ENCODE peak calls at places on chromosomes 4 and X, in seven cellular contexts. One of them, this sample, is unnamed. For H3K4me1, the result is how much of the 10 kb centered on the place peaks cover.

GRCh38 chrX:45172890-45173289 is 27.8 kb downstream of the DIPK2B start:
- DNase-seq in right lobe of liver: no peak
- DNase-seq in SK-N-SH: no peak
- DNase-seq in mammary epithelial cell: peak
- DNase-seq in ovary: no peak
- DNase-seq in keratinocyte: peak
- DNase-seq in A549: peak
- DNase-seq in this sample: no peak

GRCh38 chr4:71607780-71608673 is 175.9 kb downstream of the GC start:
- DNase-seq in right lobe of liver: no peak
- DNase-seq in SK-N-SH: no peak
- DNase-seq in mammary epithelial cell: peak
- DNase-seq in ovary: no peak
- DNase-seq in keratinocyte: no peak
- DNase-seq in A549: peak
- DNase-seq in this sample: no peak

GRCh38 chr4:57911203-57911602 is 801.0 kb upstream of the IGFBP7 start:
- DNase-seq in right lobe of liver: no peak
- DNase-seq in SK-N-SH: no peak
- DNase-seq in mammary epithelial cell: no peak
- DNase-seq in ovary: no peak
- DNase-seq in keratinocyte: no peak
- DNase-seq in A549: no peak
- DNase-seq in this sample: no peak

GRCh38 chr4:121676388-121677075 is 20.2 kb downstream of the ANXA5 start:
- DNase-seq in right lobe of liver: no peak
- DNase-seq in SK-N-SH: no peak
- DNase-seq in mammary epithelial cell: no peak
- DNase-seq in ovary: no peak
- DNase-seq in keratinocyte: no peak
- DNase-seq in A549: no peak
- DNase-seq in this sample: no peak

GRCh38 chrX:51860679-51861078 is 32.7 kb upstream of the MAGED1 start:
- DNase-seq in right lobe of liver: no peak
- DNase-seq in SK-N-SH: peak
- DNase-seq in mammary epithelial cell: peak
- DNase-seq in ovary: peak
- DNase-seq in keratinocyte: no peak
- DNase-seq in A549: peak
- DNase-seq in this sample: no peak

GRCh38 chr4:183517781-183518180 is 12.9 kb downstream of the ING2 start:
- DNase-seq in right lobe of liver: no peak
- DNase-seq in SK-N-SH: no peak
- DNase-seq in mammary epithelial cell: no peak
- DNase-seq in ovary: no peak
- DNase-seq in keratinocyte: no peak
- DNase-seq in A549: no peak
- DNase-seq in this sample: no peak

GRCh38 chrX:154486052-154486395 is 391 bp downstream of the UBL4A start:
- DNase-seq in right lobe of liver: no peak
- DNase-seq in SK-N-SH: peak
- DNase-seq in mammary epithelial cell: peak
- DNase-seq in ovary: peak
- DNase-seq in keratinocyte: no peak
- DNase-seq in A549: no peak
- DNase-seq in this sample: no peak

GRCh38 chr4:170497105-170497504 is 407.3 kb upstream of the AADAT start:
- DNase-seq in right lobe of liver: no peak
- DNase-seq in SK-N-SH: peak
- DNase-seq in mammary epithelial cell: peak
- DNase-seq in ovary: no peak
- DNase-seq in keratinocyte: no peak
- DNase-seq in A549: peak
- DNase-seq in this sample: no peak

GRCh38 chr4:163400911-163401310 is 57.2 kb downstream of the NPY5R start:
- DNase-seq in right lobe of liver: no peak
- DNase-seq in SK-N-SH: no peak
- DNase-seq in mammary epithelial cell: no peak
- DNase-seq in ovary: no peak
- DNase-seq in keratinocyte: no peak
- DNase-seq in A549: no peak
- DNase-seq in this sample: no peak

GRCh38 chrX:138748480-138748879 is 37.0 kb upstream of the FGF13 start:
- DNase-seq in right lobe of liver: no peak
- DNase-seq in SK-N-SH: no peak
- DNase-seq in mammary epithelial cell: no peak
- DNase-seq in ovary: no peak
- DNase-seq in keratinocyte: no peak
- DNase-seq in A549: peak
- DNase-seq in this sample: no peak

GRCh38 chr4:41935652-41936021 is 408 bp downstream of the TMEM33 start:
- DNase-seq in right lobe of liver: no peak
- DNase-seq in SK-N-SH: no peak
- DNase-seq in mammary epithelial cell: peak
- DNase-seq in ovary: no peak
- DNase-seq in keratinocyte: no peak
- DNase-seq in A549: peak
- DNase-seq in this sample: no peak

GRCh38 chrX:124023838-124024238 is 62.3 kb downstream of the STAG2 start:
- DNase-seq in right lobe of liver: no peak
- DNase-seq in SK-N-SH: no peak
- DNase-seq in mammary epithelial cell: peak
- DNase-seq in ovary: no peak
- DNase-seq in keratinocyte: no peak
- DNase-seq in A549: peak
- DNase-seq in this sample: no peak

GRCh38 chr4:13539721-13540445 is 4.4 kb downstream of the NKX3-2 start:
- DNase-seq in right lobe of liver: no peak
- DNase-seq in SK-N-SH: peak
- DNase-seq in mammary epithelial cell: no peak
- DNase-seq in ovary: no peak
- DNase-seq in keratinocyte: no peak
- DNase-seq in A549: no peak
- DNase-seq in this sample: no peak

GRCh38 chr4:105225500-105225899 is 78.8 kb downstream of the TET2 start:
- DNase-seq in right lobe of liver: no peak
- DNase-seq in SK-N-SH: no peak
- DNase-seq in mammary epithelial cell: no peak
- DNase-seq in ovary: no peak
- DNase-seq in keratinocyte: no peak
- DNase-seq in A549: no peak
- DNase-seq in this sample: no peak

GRCh38 chr4:128228021-128228571 is 59.5 kb downstream of the PGRMC2 start:
- DNase-seq in right lobe of liver: no peak
- DNase-seq in SK-N-SH: no peak
- DNase-seq in mammary epithelial cell: no peak
- DNase-seq in ovary: no peak
- DNase-seq in keratinocyte: no peak
- DNase-seq in A549: peak
- DNase-seq in this sample: no peak

GRCh38 chr4:60128916-60129315 is 1071.2 kb upstream of the ADGRL3 start:
- DNase-seq in right lobe of liver: no peak
- DNase-seq in SK-N-SH: no peak
- DNase-seq in mammary epithelial cell: no peak
- DNase-seq in ovary: no peak
- DNase-seq in keratinocyte: no peak
- DNase-seq in A549: no peak
- DNase-seq in this sample: no peak

GRCh38 chrX:120697053-120697452 is 67.2 kb upstream of the C1GALT1C1 start:
- DNase-seq in right lobe of liver: no peak
- DNase-seq in SK-N-SH: no peak
- DNase-seq in mammary epithelial cell: no peak
- DNase-seq in ovary: no peak
- DNase-seq in keratinocyte: no peak
- DNase-seq in A549: no peak
- DNase-seq in this sample: no peak

GRCh38 chr4:138835833-138836521 is 179.6 kb upstream of the NOCT start:
- DNase-seq in right lobe of liver: peak
- DNase-seq in SK-N-SH: peak
- DNase-seq in mammary epithelial cell: peak
- DNase-seq in ovary: no peak
- DNase-seq in keratinocyte: no peak
- DNase-seq in A549: peak
- DNase-seq in this sample: peak

GRCh38 chrX:45885931-45886330 is 659.3 kb downstream of the ZNF674 start:
- DNase-seq in right lobe of liver: no peak
- DNase-seq in SK-N-SH: no peak
- DNase-seq in mammary epithelial cell: no peak
- DNase-seq in ovary: no peak
- DNase-seq in keratinocyte: no peak
- DNase-seq in A549: no peak
- DNase-seq in this sample: no peak

GRCh38 chr4:30717208-30718020 is 2.8 kb upstream of the PCDH7 start:
- DNase-seq in right lobe of liver: peak
- DNase-seq in SK-N-SH: peak
- DNase-seq in mammary epithelial cell: peak
- DNase-seq in ovary: peak
- DNase-seq in keratinocyte: no peak
- DNase-seq in A549: peak
- DNase-seq in this sample: peak

GRCh38 chrX:95071621-95072020 is 1397.6 kb downstream of the FAM133A start:
- DNase-seq in right lobe of liver: no peak
- DNase-seq in SK-N-SH: no peak
- DNase-seq in mammary epithelial cell: peak
- DNase-seq in ovary: no peak
- DNase-seq in keratinocyte: no peak
- DNase-seq in A549: no peak
- DNase-seq in this sample: no peak

GRCh38 chrX:138986866-138987265 is 275.3 kb upstream of the FGF13 start:
- DNase-seq in right lobe of liver: no peak
- DNase-seq in SK-N-SH: no peak
- DNase-seq in mammary epithelial cell: no peak
- DNase-seq in ovary: no peak
- DNase-seq in keratinocyte: no peak
- DNase-seq in A549: no peak
- DNase-seq in this sample: no peak

GRCh38 chr4:69095301-69095731 is 958 bp upstream of the UGT2B7 start:
- DNase-seq in right lobe of liver: no peak
- DNase-seq in SK-N-SH: no peak
- DNase-seq in mammary epithelial cell: peak
- DNase-seq in ovary: no peak
- DNase-seq in keratinocyte: no peak
- DNase-seq in A549: peak
- DNase-seq in this sample: no peak

GRCh38 chrX:10972731-10973130 is 138.4 kb upstream of the HCCS start:
- DNase-seq in right lobe of liver: no peak
- DNase-seq in SK-N-SH: no peak
- DNase-seq in mammary epithelial cell: no peak
- DNase-seq in ovary: no peak
- DNase-seq in keratinocyte: no peak
- DNase-seq in A549: no peak
- DNase-seq in this sample: no peak

GRCh38 chr4:53672873-53673272 is 81.6 kb upstream of the LNX1 start:
- DNase-seq in right lobe of liver: no peak
- DNase-seq in SK-N-SH: no peak
- DNase-seq in mammary epithelial cell: no peak
- DNase-seq in ovary: no peak
- DNase-seq in keratinocyte: no peak
- DNase-seq in A549: no peak
- DNase-seq in this sample: no peak

GRCh38 chr4:24114444-24114843 is 224.6 kb upstream of the PPARGC1A start:
- DNase-seq in right lobe of liver: no peak
- DNase-seq in SK-N-SH: no peak
- DNase-seq in mammary epithelial cell: no peak
- DNase-seq in ovary: no peak
- DNase-seq in keratinocyte: no peak
- DNase-seq in A549: no peak
- DNase-seq in this sample: no peak

GRCh38 chr4:10118355-10119004 is 1.9 kb upstream of the WDR1 start:
- DNase-seq in right lobe of liver: no peak
- DNase-seq in SK-N-SH: no peak
- DNase-seq in mammary epithelial cell: no peak
- DNase-seq in ovary: no peak
- DNase-seq in keratinocyte: no peak
- DNase-seq in A549: no peak
- DNase-seq in this sample: no peak

GRCh38 chrX:4263005-4263404 is 549.6 kb upstream of the PRKX start:
- DNase-seq in right lobe of liver: no peak
- DNase-seq in SK-N-SH: peak
- DNase-seq in mammary epithelial cell: no peak
- DNase-seq in ovary: no peak
- DNase-seq in keratinocyte: no peak
- DNase-seq in A549: peak
- DNase-seq in this sample: no peak

GRCh38 chrX:4830880-4831557 is 1117.6 kb upstream of the PRKX start:
- DNase-seq in right lobe of liver: no peak
- DNase-seq in SK-N-SH: no peak
- DNase-seq in mammary epithelial cell: peak
- DNase-seq in ovary: no peak
- DNase-seq in keratinocyte: no peak
- DNase-seq in A549: peak
- DNase-seq in this sample: no peak

GRCh38 chrX:66012094-66012534 is 27.8 kb downstream of the VSIG4 start:
- DNase-seq in right lobe of liver: no peak
- DNase-seq in SK-N-SH: no peak
- DNase-seq in mammary epithelial cell: peak
- DNase-seq in ovary: no peak
- DNase-seq in keratinocyte: no peak
- DNase-seq in A549: no peak
- DNase-seq in this sample: no peak
- H3K4me3 ChIP-seq in right lobe of liver: no peak
- H3K4me3 ChIP-seq in SK-N-SH: no peak
- H3K4me3 ChIP-seq in mammary epithelial cell: no peak
- H3K4me3 ChIP-seq in ovary: no peak
- H3K4me3 ChIP-seq in keratinocyte: no peak
- H3K4me3 ChIP-seq in A549: no peak
- H3K4me3 ChIP-seq in this sample: no peak

GRCh38 chr4:7852568-7853185 is 87.0 kb downstream of the AFAP1 start:
- DNase-seq in right lobe of liver: no peak
- DNase-seq in SK-N-SH: no peak
- DNase-seq in mammary epithelial cell: peak
- DNase-seq in ovary: no peak
- DNase-seq in keratinocyte: no peak
- DNase-seq in A549: no peak
- DNase-seq in this sample: no peak
- H3K4me1 ChIP-seq in right lobe of liver: under half
- H3K4me1 ChIP-seq in SK-N-SH: under half
- H3K4me1 ChIP-seq in mammary epithelial cell: under half
- H3K4me1 ChIP-seq in ovary: under half
- H3K4me1 ChIP-seq in keratinocyte: under half
- H3K4me1 ChIP-seq in A549: under half
- H3K4me1 ChIP-seq in this sample: under half

DNA sequence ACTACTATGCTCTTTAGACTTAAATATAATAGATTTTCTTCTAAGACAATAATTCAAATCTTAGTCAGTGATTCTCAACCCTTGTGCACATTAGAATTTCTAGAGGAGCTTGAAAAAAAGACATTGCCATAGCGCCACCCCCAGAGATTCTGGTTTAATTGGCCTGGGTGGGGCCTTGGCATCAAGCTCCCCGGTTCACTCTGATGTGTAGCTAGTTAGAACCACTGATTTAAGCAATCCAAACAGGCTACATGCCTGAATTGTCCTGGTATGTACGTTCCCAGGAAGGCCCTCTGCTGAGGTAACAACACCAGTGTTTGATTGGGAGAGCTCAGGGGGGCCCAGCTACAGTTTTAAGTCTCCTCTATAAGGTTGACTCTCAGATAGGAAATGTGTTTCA is 1.4 kb upstream of the ATP10D start:
- DNase-seq in right lobe of liver: no peak
- DNase-seq in SK-N-SH: no peak
- DNase-seq in mammary epithelial cell: no peak
- DNase-seq in ovary: no peak
- DNase-seq in keratinocyte: no peak
- DNase-seq in A549: no peak
- DNase-seq in this sample: no peak
- TF ChIP-seq CTCF in right lobe of liver: no peak
- TF ChIP-seq CTCF in SK-N-SH: no peak
- TF ChIP-seq CTCF in mammary epithelial cell: no peak
- TF ChIP-seq CTCF in ovary: no peak
- TF ChIP-seq CTCF in keratinocyte: no peak
- TF ChIP-seq CTCF in A549: no peak
- TF ChIP-seq CTCF in this sample: no peak

GRCh38 chr4:40202474-40202873 is 5.6 kb downstream of the RHOH start:
- DNase-seq in right lobe of liver: no peak
- DNase-seq in SK-N-SH: no peak
- DNase-seq in mammary epithelial cell: no peak
- DNase-seq in ovary: no peak
- DNase-seq in keratinocyte: no peak
- DNase-seq in A549: no peak
- DNase-seq in this sample: no peak
- H3K4me3 ChIP-seq in right lobe of liver: no peak
- H3K4me3 ChIP-seq in SK-N-SH: no peak
- H3K4me3 ChIP-seq in mammary epithelial cell: no peak
- H3K4me3 ChIP-seq in ovary: no peak
- H3K4me3 ChIP-seq in keratinocyte: no peak
- H3K4me3 ChIP-seq in A549: no peak
- H3K4me3 ChIP-seq in this sample: no peak

This sample was measured in heart left ventricle.